ENCODE peak calls at places on chromosomes 2 and 18, in four cellular contexts. B is hepatocyte, H is heart right ventricle, K is fibroblast of lung. X is an unnamed sample.

GRCh38 chr2:39120771-39121522 is at the start of gene SOS1:
- DNase-seq in H (peak), K (peak), B (peak), X (peak)

GRCh38 chr18:47558110-47558750 is 306.8 kb upstream of the SKOR2 start:
- DNase-seq in H (no peak), K (no peak), B (no peak), X (no peak)

GRCh38 chr2:15521782-15522181 is 39.4 kb downstream of the NBAS start:
- DNase-seq in K (peak), B (no peak), H (no peak), X (no peak)

GRCh38 chr2:54240515-54241219 is 15.4 kb downstream of the TSPYL6 start:
- DNase-seq in B (no peak), H (no peak), K (peak), X (no peak)

GRCh38 chr18:76838182-76838581 is 15.8 kb downstream of the ZNF236 start:
- DNase-seq in K (peak), H (no peak), B (no peak), X (peak)

GRCh38 chr2:212683346-212683745 is 144.7 kb upstream of the ERBB4 start:
- DNase-seq in B (no peak), K (peak), H (no peak), X (no peak)

GRCh38 chr18:45167631-45168225 is 447.5 kb upstream of the SLC14A2 start:
- DNase-seq in B (no peak), H (no peak), K (peak), X (no peak)

GRCh38 chr2:50546790-50547189 is 485.1 kb downstream of the NRXN1 start:
- DNase-seq in H (no peak), K (no peak), B (no peak), X (no peak)

GRCh38 chr18:79934311-79935097 is 16.9 kb downstream of the SLC66A2 start:
- DNase-seq in K (no peak), B (peak), H (peak), X (peak)

GRCh38 chr18:10245517-10246175 is 208.8 kb upstream of the APCDD1 start:
- DNase-seq in B (no peak), H (no peak), K (no peak), X (no peak)

GRCh38 chr18:47758000-47758399 is 172.5 kb downstream of the SMAD2 start:
- DNase-seq in B (no peak), K (no peak), H (no peak), X (no peak)

GRCh38 chr2:190328748-190329147 is 9.1 kb upstream of the HIBCH start:
- DNase-seq in B (no peak), H (no peak), K (peak), X (no peak)

GRCh38 chr18:10197097-10197496 is 257.3 kb upstream of the APCDD1 start:
- DNase-seq in K (no peak), H (peak), B (peak), X (peak)

GRCh38 chr2:215619022-215619958 is 183.4 kb upstream of the FN1 start:
- DNase-seq in K (peak), B (peak), H (no peak), X (no peak)

GRCh38 chr2:74554821-74555531 is 456 bp downstream of the DOK1 start:
- DNase-seq in H (peak), B (peak), K (peak), X (peak)

GRCh38 chr2:75309596-75310290 is 110.4 kb upstream of the TACR1 start:
- DNase-seq in H (no peak), K (peak), B (no peak), X (no peak)

GRCh38 chr2:227617316-227618250 is at the start of gene SCYGR4:
- DNase-seq in H (no peak), K (peak), B (no peak), X (no peak)

GRCh38 chr2:203913947-203914346 is 22.6 kb upstream of the ICOS start:
- DNase-seq in B (no peak), H (no peak), K (no peak), X (no peak)

GRCh38 chr2:203909946-203910476 is 26.6 kb upstream of the ICOS start:
- DNase-seq in B (no peak), H (no peak), K (no peak), X (no peak)

GRCh38 chr2:203905661-203906060 is 30.9 kb upstream of the ICOS start:
- DNase-seq in K (no peak), H (no peak), B (no peak), X (no peak)

GRCh38 chr2:203908344-203909185 is 28.0 kb upstream of the ICOS start:
- DNase-seq in B (no peak), H (no peak), K (no peak), X (peak)

GRCh38 chr2:203909192-203909945 is 27.2 kb upstream of the ICOS start:
- DNase-seq in B (peak), K (peak), H (peak), X (peak)
- H3K27ac ChIP-seq in B (peak), K (peak), H (peak), X (no peak)

DNA sequence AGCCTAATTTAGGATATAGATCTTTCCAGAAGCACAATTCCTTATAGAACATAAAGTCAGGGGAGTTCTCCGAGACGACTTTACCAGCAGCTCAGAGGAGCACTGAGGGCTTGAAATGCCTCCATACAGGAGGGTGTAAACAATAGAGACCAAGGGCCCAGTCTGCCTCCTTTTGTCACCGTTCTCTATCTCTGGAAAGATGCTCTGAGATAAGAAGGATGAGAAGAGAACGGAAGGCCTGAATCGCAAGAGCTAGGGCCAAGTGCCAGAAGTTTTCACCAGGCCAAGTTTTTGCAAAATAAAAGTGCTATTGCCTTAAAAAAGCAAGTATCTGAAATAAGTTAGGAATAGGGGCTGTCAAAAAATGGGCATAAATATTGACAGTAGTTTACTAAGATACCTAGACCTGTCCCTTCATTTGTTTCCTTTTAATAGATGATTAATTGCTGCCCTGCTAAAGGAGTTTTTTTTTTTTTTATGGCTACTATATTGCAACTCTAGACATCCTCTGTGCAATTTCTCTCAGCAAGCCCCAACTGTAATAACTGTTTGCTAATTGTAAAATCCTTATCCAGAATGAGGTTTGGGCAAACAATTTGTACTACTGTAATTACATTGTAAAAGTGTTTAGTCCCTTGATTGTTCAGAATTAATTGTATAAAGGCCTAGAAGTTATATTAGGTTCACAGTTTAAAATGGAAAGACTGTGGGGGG is 3.9 kb upstream of the MEIS1 start:
- DNase-seq in K (no peak), H (no peak), B (no peak), X (peak)
- H3K27ac ChIP-seq in K (no peak), H (no peak), B (peak), X (no peak)

GRCh38 chr18:8711736-8712135 is 6.4 kb downstream of the MTCL1 start:
- DNase-seq in K (no peak), H (no peak), B (no peak), X (no peak)

GRCh38 chr18:8717011-8717770 is 11.8 kb downstream of the MTCL1 start:
- DNase-seq in H (no peak), K (no peak), B (no peak), X (no peak)

GRCh38 chr18:8709248-8710059 is 4.1 kb downstream of the MTCL1 start:
- DNase-seq in B (no peak), K (no peak), H (no peak), X (no peak)

GRCh38 chr18:8715599-8715998 is 10.2 kb downstream of the MTCL1 start:
- DNase-seq in H (no peak), B (no peak), K (no peak), X (no peak)

GRCh38 chr18:8713691-8714090 is 8.3 kb downstream of the MTCL1 start:
- DNase-seq in B (no peak), K (no peak), H (no peak), X (no peak)
- H3K27ac ChIP-seq in B (no peak), K (no peak), H (no peak), X (no peak)

DNA sequence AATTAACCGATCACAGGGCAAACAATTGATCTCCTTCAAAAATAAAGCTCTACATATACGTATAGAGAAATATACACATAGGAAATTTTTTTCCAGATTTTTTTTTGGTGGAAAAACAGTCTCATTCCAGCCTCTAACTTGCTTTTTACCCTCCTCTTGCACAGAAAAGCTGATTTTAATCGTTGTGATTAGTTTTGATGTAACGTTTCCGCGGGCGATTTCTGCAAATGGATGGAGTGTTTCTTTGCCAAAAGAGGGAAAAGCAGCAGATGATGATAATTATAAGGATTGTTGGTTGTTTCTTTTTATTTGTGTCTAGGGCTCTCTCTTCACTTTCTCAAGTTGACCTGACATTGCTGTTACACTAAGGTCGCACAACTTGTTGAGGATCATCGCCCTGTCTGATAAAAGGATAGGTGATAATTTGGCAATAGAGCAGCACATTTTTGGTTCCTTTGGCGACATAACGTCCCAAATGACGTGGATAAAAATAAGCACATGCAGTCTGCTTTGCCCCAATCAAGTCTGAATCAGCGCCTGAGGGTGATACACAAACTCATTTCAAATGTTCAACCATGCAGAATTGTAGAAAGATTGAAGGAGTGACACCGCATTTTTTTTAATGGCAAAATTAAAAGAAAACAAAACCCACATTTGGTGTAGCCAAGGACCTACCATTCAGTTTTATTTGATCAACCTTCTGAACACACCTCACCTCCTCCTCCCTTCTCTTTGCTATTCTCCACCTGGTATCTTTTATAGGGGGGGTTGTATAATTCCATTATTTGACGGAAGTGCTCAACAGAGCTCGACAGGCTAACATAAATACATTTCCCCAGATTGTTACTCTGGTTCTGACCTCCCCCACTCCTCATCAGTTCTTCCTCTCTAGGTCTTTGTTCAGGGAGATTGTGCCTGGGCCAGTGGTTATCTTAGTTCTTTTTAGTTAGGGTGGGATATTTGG is 109.5 kb upstream of the KCTD1 start:
- DNase-seq in B (no peak), H (no peak), K (no peak), X (no peak)
- H3K27ac ChIP-seq in B (peak), H (peak), K (no peak), X (no peak)

GRCh38 chr2:8575011-8575750 is 106.7 kb upstream of the ID2 start:
- DNase-seq in B (no peak), H (no peak), K (no peak), X (no peak)
- H3K27ac ChIP-seq in B (peak), H (no peak), K (no peak), X (no peak)

DNA sequence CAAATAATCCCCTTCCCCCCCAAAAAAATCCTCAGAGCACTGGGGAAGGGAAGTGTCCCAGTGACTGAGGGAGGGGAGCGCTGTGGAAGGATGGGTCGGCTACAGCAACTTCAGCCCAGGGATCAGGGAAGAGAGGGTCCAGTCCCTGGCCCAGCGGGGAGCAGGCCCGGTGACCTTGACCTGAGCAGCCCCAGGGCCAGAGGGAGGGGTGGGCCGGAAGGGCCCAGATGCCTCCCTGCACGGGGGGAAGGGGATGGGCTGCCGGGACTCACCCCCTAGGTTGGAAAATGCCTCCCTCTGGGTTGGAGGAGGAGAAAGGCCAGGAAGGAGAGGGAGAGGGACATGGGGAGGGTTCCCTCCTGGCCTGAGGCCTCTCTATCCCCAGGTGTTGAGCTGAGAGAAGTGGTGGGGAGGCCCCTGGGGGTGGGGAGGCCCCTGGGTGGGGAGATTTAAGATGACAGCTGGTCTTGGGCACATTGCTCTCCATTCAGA is 19.8 kb downstream of the GPC1 start:
- DNase-seq in B (no peak), K (no peak), H (no peak), X (no peak)
- H3K27ac ChIP-seq in B (peak), K (no peak), H (no peak), X (no peak)

GRCh38 chr2:237685408-237685807 is 58.0 kb downstream of the LRRFIP1 start:
- DNase-seq in B (no peak), K (no peak), H (no peak), X (peak)
- H3K27ac ChIP-seq in B (no peak), K (no peak), H (no peak), X (no peak)